ENCODE peak calls at places on chromosomes 6 and 20, in seven cellular contexts. E, Y, L, I, J, X and T are unnamed samples.

GRCh38 chr6:110811187-110811586 is 4.1 kb downstream of the CDK19 start:
- DNase-seq in E (peak), Y (no peak), L (no peak), I (no peak), J (no peak), X (no peak), T (no peak)

GRCh38 chr20:41509801-41510200 is 108.4 kb downstream of the CHD6 start:
- DNase-seq in E (no peak), Y (no peak), L (no peak), I (no peak), J (peak), X (peak), T (no peak)

GRCh38 chr6:100731411-100731810 is 149.7 kb downstream of the ASCC3 start:
- DNase-seq in E (no peak), Y (no peak), L (no peak), I (no peak), J (no peak), X (no peak), T (no peak)

GRCh38 chr20:588932-589672 is 21.0 kb downstream of the TCF15 start:
- DNase-seq in E (no peak), Y (no peak), L (no peak), I (no peak), J (no peak), X (peak), T (no peak)

GRCh38 chr20:51372176-51372803 is 170.2 kb downstream of the NFATC2 start:
- DNase-seq in E (peak), Y (no peak), L (peak), I (peak), J (peak), X (peak), T (no peak)

GRCh38 chr6:149840345-149841075 is 23.6 kb downstream of the LRP11 start:
- DNase-seq in E (peak), Y (no peak), L (peak), I (peak), J (peak), X (peak), T (peak)

GRCh38 chr6:43705996-43706395 is 18.4 kb upstream of the MRPS18A start:
- DNase-seq in E (peak), Y (no peak), L (no peak), I (no peak), J (no peak), X (peak), T (no peak)

GRCh38 chr6:167103041-167103816 is 19.7 kb upstream of the CCR6 start:
- DNase-seq in E (peak), Y (no peak), L (no peak), I (no peak), J (peak), X (no peak), T (no peak)

GRCh38 chr20:19633985-19634384 is 124.1 kb upstream of the RIN2 start:
- DNase-seq in E (no peak), Y (peak), L (no peak), I (no peak), J (no peak), X (no peak), T (no peak)

GRCh38 chr6:144197919-144198318 is 47.6 kb downstream of the STX11 start:
- DNase-seq in E (no peak), Y (no peak), L (no peak), I (no peak), J (no peak), X (no peak), T (no peak)

GRCh38 chr6:3732345-3733141 is 19.0 kb downstream of the PXDC1 start:
- DNase-seq in E (peak), Y (peak), L (peak), I (peak), J (peak), X (peak), T (no peak)

GRCh38 chr20:7516631-7517051 is 423.6 kb downstream of the HAO1 start:
- DNase-seq in E (no peak), Y (peak), L (no peak), I (no peak), J (no peak), X (no peak), T (no peak)

GRCh38 chr20:63772781-63773520 is 33.4 kb downstream of the SLC2A4RG start:
- DNase-seq in E (no peak), Y (no peak), L (no peak), I (peak), J (no peak), X (no peak), T (no peak)

GRCh38 chr6:138545621-138545980 is 46.3 kb upstream of the NHSL1 start:
- DNase-seq in E (no peak), Y (no peak), L (no peak), I (peak), J (peak), X (peak), T (no peak)

GRCh38 chr20:820328-820953 is 13.1 kb upstream of the FAM110A start:
- DNase-seq in E (no peak), Y (no peak), L (no peak), I (no peak), J (no peak), X (no peak), T (no peak)

GRCh38 chr6:144468709-144469108 is 183.6 kb downstream of the UTRN start:
- DNase-seq in E (no peak), Y (no peak), L (no peak), I (no peak), J (no peak), X (no peak), T (no peak)

DNA sequence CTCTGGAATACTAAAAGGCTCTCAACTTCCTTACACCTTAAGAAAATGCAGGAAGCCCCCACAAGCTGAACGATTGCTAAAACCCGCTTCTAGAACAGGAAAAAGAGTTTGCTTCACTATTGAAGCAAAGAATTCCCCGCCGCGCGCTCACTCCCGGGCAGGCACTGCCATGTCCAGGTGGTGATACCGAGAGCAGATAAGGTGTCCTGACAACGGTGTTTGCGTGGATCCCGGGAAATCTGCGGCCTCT is 1.1 kb downstream of the RRAGD start:
- DNase-seq in E (peak), Y (no peak), L (no peak), I (no peak), J (no peak), X (peak), T (no peak)
- H3K4me3 ChIP-seq in E (peak), Y (no peak), L (peak), I (peak), J (peak), X (peak), T (peak)

DNA sequence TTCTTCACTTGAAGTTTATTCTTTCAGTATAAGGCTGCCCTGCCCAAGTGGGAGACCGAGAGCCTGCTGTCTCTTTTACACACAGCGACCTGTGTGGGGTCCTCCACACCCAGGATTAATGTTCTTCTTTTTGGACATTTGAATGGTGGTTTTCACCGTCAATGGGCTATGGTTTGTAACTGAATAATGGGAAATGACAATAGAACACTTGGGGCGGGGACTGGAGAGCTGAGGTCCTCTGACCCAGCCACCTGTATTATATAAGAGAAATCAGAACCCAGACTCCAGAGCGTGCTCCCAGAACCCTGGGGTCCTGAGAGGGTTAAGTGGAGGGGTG is 117.0 kb upstream of the ARMC2 start:
- DNase-seq in E (no peak), Y (no peak), L (no peak), I (no peak), J (no peak), X (no peak), T (peak)
- H3K4me3 ChIP-seq in E (no peak), Y (no peak), L (no peak), I (no peak), J (no peak), X (no peak), T (no peak)

GRCh38 chr20:49985157-49985556 is 2.4 kb downstream of the SNAI1 start:
- DNase-seq in E (no peak), Y (no peak), L (no peak), I (no peak), J (no peak), X (no peak), T (no peak)
- H3K4me3 ChIP-seq in E (no peak), Y (peak), L (peak), I (no peak), J (no peak), X (peak), T (peak)

DNA sequence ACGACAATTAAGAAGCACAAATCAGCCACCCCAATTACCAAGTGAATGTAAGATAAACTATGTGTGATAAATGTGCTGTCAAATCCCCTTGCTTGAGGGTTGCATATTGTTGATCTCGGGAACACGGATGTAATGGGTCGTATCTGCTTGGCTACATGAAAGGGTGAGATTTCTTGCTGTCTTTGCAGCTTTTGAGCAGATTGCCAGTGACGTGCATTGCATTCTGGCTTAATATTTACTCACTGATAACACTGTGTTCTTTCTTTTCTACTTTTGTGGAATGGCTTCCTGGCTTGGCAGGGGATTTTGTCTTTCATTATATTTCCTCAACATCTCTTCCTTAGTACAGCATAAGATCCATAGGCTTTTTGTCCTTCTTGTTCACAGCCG is 10.5 kb upstream of the FAM210B start:
- DNase-seq in E (no peak), Y (no peak), L (no peak), I (no peak), J (no peak), X (no peak), T (no peak)
- H3K4me3 ChIP-seq in E (no peak), Y (no peak), L (no peak), I (no peak), J (no peak), X (no peak), T (no peak)

GRCh38 chr20:50175938-50176933 is 14.4 kb upstream of the CEBPB start:
- DNase-seq in E (no peak), Y (no peak), L (no peak), I (no peak), J (no peak), X (peak), T (no peak)

GRCh38 chr20:50169329-50169823 is 15.9 kb upstream of the PEDS1 start:
- DNase-seq in E (peak), Y (no peak), L (peak), I (peak), J (peak), X (peak), T (no peak)

GRCh38 chr20:50170549-50171220 is 17.2 kb upstream of the PEDS1 start:
- DNase-seq in E (no peak), Y (no peak), L (no peak), I (no peak), J (no peak), X (no peak), T (no peak)

GRCh38 chr20:50174456-50174855 is 16.2 kb upstream of the CEBPB start:
- DNase-seq in E (no peak), Y (no peak), L (no peak), I (no peak), J (no peak), X (no peak), T (no peak)

GRCh38 chr20:50172347-50173013 is 18.1 kb upstream of the CEBPB start:
- DNase-seq in E (no peak), Y (no peak), L (peak), I (peak), J (peak), X (peak), T (no peak)
- H3K4me3 ChIP-seq in E (no peak), Y (peak), L (peak), I (peak), J (peak), X (peak), T (peak)